ENCODE peak calls at places on chromosomes 16 and 17, in eight cellular contexts. M, W, H, X, V, S, K and G are unnamed samples.

GRCh38 chr17:37713028-37713431 is 31.8 kb downstream of the HNF1B start:
- DNase-seq in H (no peak), K (no peak), W (no peak), X (no peak), S (no peak), M (peak; percentile 19), V (no peak), G (no peak)

GRCh38 chr17:38910325-38910724 is 15.1 kb upstream of the LASP1NB start:
- DNase-seq in H (peak; percentile 34), M (no peak), V (no peak), K (no peak), S (no peak), X (no peak), W (no peak), G (no peak)

GRCh38 chr17:27563532-27563931 is 67.5 kb upstream of the LGALS9 start:
- DNase-seq in X (no peak), V (no peak), S (no peak), W (no peak), K (no peak), H (no peak), M (no peak), G (no peak)

GRCh38 chr17:41518789-41519449 is at the start of gene KRT15:
- DNase-seq in K (no peak), X (peak; percentile 42), V (peak; percentile 75), M (peak; percentile 58), W (no peak), S (no peak), H (no peak), G (no peak)

GRCh38 chr17:31413871-31414589 is 22.6 kb downstream of the RAB11FIP4 start:
- DNase-seq in W (no peak), S (no peak), X (peak; percentile 73), V (no peak), H (no peak), M (no peak), K (peak; percentile 94), G (no peak)

GRCh38 chr17:32490101-32490482 is 3.3 kb downstream of the CDK5R1 start:
- DNase-seq in H (no peak), M (no peak), W (no peak), K (no peak), S (no peak), V (peak; percentile 70), X (no peak), G (no peak)

GRCh38 chr17:76039121-76039520 is 12.0 kb upstream of the EVPL start:
- DNase-seq in H (no peak), S (no peak), M (no peak), W (no peak), V (no peak), K (no peak), X (no peak), G (no peak)

GRCh38 chr16:86199871-86200700 is 301.1 kb downstream of the IRF8 start:
- DNase-seq in M (no peak), X (no peak), H (no peak), V (no peak), K (no peak), W (no peak), S (no peak), G (no peak)

GRCh38 chr17:27455914-27456680 is at the start of gene KSR1:
- DNase-seq in W (peak; percentile 79), M (peak; percentile 58), V (peak; percentile 45), S (peak; percentile 90), X (peak; percentile 69), H (peak; percentile 90), K (peak; percentile 87), G (peak; percentile 82)

GRCh38 chr16:88785106-88785924 is at the start of gene PIEZO1:
- DNase-seq in H (peak; percentile 91), M (no peak), X (peak; percentile 71), W (peak; percentile 83), S (peak; percentile 93), K (no peak), V (no peak), G (peak; percentile 82)

GRCh38 chr17:18041776-18042175 is 2.6 kb downstream of the GID4 start:
- DNase-seq in S (no peak), X (peak; percentile 58), M (no peak), V (no peak), K (no peak), H (no peak), W (no peak), G (no peak)